ENCODE peak calls at places on chromosome 22, in six cellular contexts. I is bronchial epithelial cell, B is AG04450, U is sciatic nerve, A is mucosa of gallbladder, N is NCI-H1930. R is an unnamed sample.

GRCh38 chr22:50577697-50577986 is 585 bp downstream of the CPT1B start:
- DNase-seq in I (no peak), B (no peak), U (no peak), A (no peak), N (no peak), R (no peak)

GRCh38 chr22:47435826-47436225 is 673.4 kb downstream of the TBC1D22A start:
- DNase-seq in I (no peak), B (no peak), U (no peak), A (no peak), N (no peak), R (no peak)

GRCh38 chr22:37169412-37169811 is 18.6 kb downstream of the C1QTNF6 start:
- DNase-seq in I (no peak), B (no peak), U (peak; percentile 51), A (no peak), N (no peak), R (no peak)

GRCh38 chr22:29817724-29818123 is 20.4 kb downstream of the ASCC2 start:
- DNase-seq in I (no peak), B (no peak), U (no peak), A (no peak), N (no peak), R (no peak)

GRCh38 chr22:22368516-22368915 is 123.9 kb downstream of the VPREB1 start:
- DNase-seq in I (no peak), B (no peak), U (no peak), A (no peak), N (no peak), R (no peak)

GRCh38 chr22:16819249-16819648 is 6.0 kb downstream of the XKR3 start:
- DNase-seq in I (no peak), B (no peak), U (no peak), A (no peak), N (no peak), R (no peak)

GRCh38 chr22:22753526-22754267 is 109.3 kb downstream of the GGTLC2 start:
- DNase-seq in I (peak; percentile 35), B (no peak), U (no peak), A (peak; percentile 77), N (peak; percentile 49), R (peak; percentile 78)

GRCh38 chr22:39446239-39446721 is 10.5 kb upstream of the MGAT3 start:
- DNase-seq in I (no peak), B (no peak), U (no peak), A (no peak), N (no peak), R (peak; percentile 66)

GRCh38 chr22:28429711-28430110 is 249.9 kb downstream of the TTC28 start:
- DNase-seq in I (no peak), B (no peak), U (no peak), A (no peak), N (no peak), R (no peak)

GRCh38 chr22:48501231-48501750 is 1326.4 kb downstream of the BRD1 start:
- DNase-seq in I (no peak), B (no peak), U (no peak), A (no peak), N (no peak), R (no peak)

GRCh38 chr22:19085233-19086043 is 36.8 kb downstream of the DGCR2 start:
- DNase-seq in I (peak; percentile 29), B (no peak), U (no peak), A (no peak), N (no peak), R (no peak)

GRCh38 chr22:49340406-49340805 is 487.3 kb downstream of the BRD1 start:
- DNase-seq in I (no peak), B (no peak), U (peak; percentile 36), A (no peak), N (no peak), R (no peak)

GRCh38 chr22:44603774-44604173 is 98.2 kb upstream of the PRR5 start:
- DNase-seq in I (no peak), B (no peak), U (no peak), A (no peak), N (no peak), R (no peak)

GRCh38 chr22:37892566-37893338 is 13.3 kb upstream of the MICALL1 start:
- DNase-seq in I (no peak), B (no peak), U (peak; percentile 71), A (peak; percentile 46), N (no peak), R (no peak)

GRCh38 chr22:46514592-46515207 is 22.7 kb downstream of the CELSR1 start:
- DNase-seq in I (peak; percentile 97), B (no peak), U (no peak), A (no peak), N (no peak), R (no peak)

GRCh38 chr22:19631899-19632670 is 82.2 kb upstream of the SEPTIN5 start:
- DNase-seq in I (peak; percentile 34), B (peak; percentile 1), U (peak; percentile 40), A (no peak), N (no peak), R (peak; percentile 66)

GRCh38 chr22:17369553-17370035 is 334 bp downstream of the CECR2 start:
- DNase-seq in I (no peak), B (no peak), U (peak; percentile 61), A (no peak), N (peak; percentile 75), R (peak; percentile 37)

GRCh38 chr22:42316988-42317387 is 46.5 kb upstream of the TCF20 start:
- DNase-seq in I (peak; percentile 68), B (no peak), U (no peak), A (no peak), N (no peak), R (no peak)

GRCh38 chr22:38051261-38051660 is 5.9 kb upstream of the PICK1 start:
- DNase-seq in I (no peak), B (no peak), U (no peak), A (no peak), N (no peak), R (no peak)

GRCh38 chr22:48173061-48173849 is 1410.8 kb downstream of the TBC1D22A start:
- DNase-seq in I (no peak), B (no peak), U (peak; percentile 33), A (no peak), N (no peak), R (no peak)

GRCh38 chr22:39291501-39291900 is 27.9 kb downstream of the RPL3 start:
- DNase-seq in I (no peak), B (no peak), U (no peak), A (no peak), N (no peak), R (no peak)

GRCh38 chr22:46631113-46631512 is 10.9 kb downstream of the GRAMD4 start:
- DNase-seq in I (no peak), B (no peak), U (no peak), A (no peak), N (no peak), R (peak; percentile 43)

GRCh38 chr22:25598609-25599008 is 34.1 kb downstream of the GRK3 start:
- DNase-seq in I (no peak), B (no peak), U (no peak), A (no peak), N (no peak), R (no peak)

GRCh38 chr22:16699336-16699735 is 106.7 kb upstream of the CCT8L2 start:
- DNase-seq in I (no peak), B (no peak), U (no peak), A (no peak), N (no peak), R (no peak)

GRCh38 chr22:44746061-44746789 is 6.2 kb upstream of the ARHGAP8 start:
- DNase-seq in I (no peak), B (no peak), U (no peak), A (no peak), N (no peak), R (no peak)

GRCh38 chr22:29461263-29461662 is 18.8 kb upstream of the NEFH start:
- DNase-seq in I (no peak), B (no peak), U (no peak), A (no peak), N (no peak), R (no peak)

GRCh38 chr22:19138217-19139000 is 6.0 kb downstream of the ESS2 start:
- DNase-seq in I (no peak), B (no peak), U (no peak), A (no peak), N (no peak), R (no peak)

GRCh38 chr22:48052621-48052890 is 1290.1 kb downstream of the TBC1D22A start:
- DNase-seq in I (no peak), B (no peak), U (no peak), A (no peak), N (no peak), R (no peak)

GRCh38 chr22:46483353-46483752 is 54.1 kb downstream of the CELSR1 start:
- DNase-seq in I (no peak), B (no peak), U (no peak), A (no peak), N (no peak), R (no peak)

GRCh38 chr22:46287873-46288751 is 8.6 kb upstream of the GTSE1 start:
- DNase-seq in I (no peak), B (no peak), U (no peak), A (peak; percentile 49), N (no peak), R (no peak)

GRCh38 chr22:33842421-33843094 is 77.7 kb downstream of the LARGE1 start:
- DNase-seq in I (no peak), B (no peak), U (no peak), A (no peak), N (no peak), R (no peak)

GRCh38 chr22:19525116-19525660 is 978 bp upstream of the CLDN5 start:
- DNase-seq in I (no peak), B (no peak), U (no peak), A (no peak), N (no peak), R (no peak)

GRCh38 chr22:27139935-27140493 is 482.6 kb downstream of the MIAT start:
- DNase-seq in I (peak; percentile 83), B (no peak), U (no peak), A (no peak), N (no peak), R (no peak)

GRCh38 chr22:26974914-26975313 is 317.5 kb downstream of the MIAT start:
- DNase-seq in I (no peak), B (no peak), U (no peak), A (no peak), N (no peak), R (no peak)

GRCh38 chr22:32583921-32584335 is 109.3 kb downstream of the FBXO7 start:
- DNase-seq in I (no peak), B (no peak), U (no peak), A (peak; percentile 24), N (peak; percentile 46), R (no peak)